ENCODE peak calls at places on chromosomes 16 and 17, in nine cellular contexts. V is PC-9, N is fibroblast of villous mesenchyme, K is HFF-Myc, G is IMR-90, Z is ascending aorta, E is coronary artery, R is BJ, I is Peyer's patch. C is an unnamed sample.

GRCh38 chr16:10878644-10879498 is 1.9 kb downstream of the CIITA start:
- DNase-seq in V (peak; percentile 47), N (peak; percentile 26), K (no peak), G (peak; percentile 19), Z (peak; percentile 74), E (no peak), R (no peak), I (peak; percentile 82), C (peak; percentile 47)

GRCh38 chr17:57468932-57469775 is 212.8 kb downstream of the MSI2 start:
- DNase-seq in V (no peak), N (no peak), K (no peak), G (no peak), Z (no peak), E (no peak), R (no peak), I (no peak), C (no peak)

GRCh38 chr17:82972836-82973372 is 106.5 kb upstream of the METRNL start:
- DNase-seq in V (no peak), N (no peak), K (no peak), G (no peak), Z (no peak), E (no peak), R (no peak), I (no peak), C (no peak)

GRCh38 chr17:77227461-77228223 is 86.9 kb downstream of the SEC14L1 start:
- DNase-seq in V (no peak), N (no peak), K (no peak), G (no peak), Z (no peak), E (no peak), R (no peak), I (no peak), C (no peak)

GRCh38 chr17:46738544-46738943 is 79.9 kb downstream of the WNT3 start:
- DNase-seq in V (peak; percentile 17), N (no peak), K (no peak), G (peak; percentile 42), Z (no peak), E (no peak), R (no peak), I (no peak), C (no peak)

GRCh38 chr17:2551493-2551892 is 39.8 kb upstream of the METTL16 start:
- DNase-seq in V (no peak), N (no peak), K (no peak), G (no peak), Z (no peak), E (no peak), R (no peak), I (no peak), C (no peak)

GRCh38 chr17:39607057-39607850 is 466 bp downstream of the NEUROD2 start:
- DNase-seq in V (no peak), N (no peak), K (no peak), G (no peak), Z (no peak), E (no peak), R (no peak), I (no peak), C (no peak)

GRCh38 chr17:8376302-8377067 is at the start of gene KRABD2:
- DNase-seq in V (peak; percentile 40), N (peak; percentile 88), K (peak; percentile 71), G (peak; percentile 79), Z (peak; percentile 92), E (peak; percentile 92), R (peak; percentile 34), I (peak; percentile 94), C (peak; percentile 81)

GRCh38 chr16:84739349-84740124 is 39.7 kb downstream of the USP10 start:
- DNase-seq in V (no peak), N (peak; percentile 96), K (no peak), G (peak; percentile 97), Z (no peak), E (no peak), R (peak; percentile 78), I (no peak), C (peak; percentile 90)

GRCh38 chr17:6170349-6170748 is 100.2 kb downstream of the WSCD1 start:
- DNase-seq in V (no peak), N (no peak), K (no peak), G (no peak), Z (no peak), E (no peak), R (no peak), I (no peak), C (no peak)

GRCh38 chr16:24696699-24697098 is 32.8 kb upstream of the TNRC6A start:
- DNase-seq in V (no peak), N (no peak), K (no peak), G (no peak), Z (no peak), E (no peak), R (no peak), I (no peak), C (no peak)

GRCh38 chr16:12027091-12027490 is 50.6 kb downstream of the SNX29 start:
- DNase-seq in V (peak; percentile 96), N (no peak), K (no peak), G (no peak), Z (no peak), E (no peak), R (no peak), I (no peak), C (no peak)

GRCh38 chr17:50865060-50865867 is 890 bp downstream of the TOB1 start:
- DNase-seq in V (peak; percentile 65), N (peak; percentile 57), K (no peak), G (peak; percentile 24), Z (peak; percentile 77), E (no peak), R (no peak), I (peak; percentile 73), C (peak; percentile 61)

GRCh38 chr17:2928294-2928890 is 132.2 kb downstream of the RAP1GAP2 start:
- DNase-seq in V (no peak), N (no peak), K (no peak), G (no peak), Z (no peak), E (no peak), R (no peak), I (no peak), C (no peak)

GRCh38 chr16:16025214-16025968 is 76.0 kb downstream of the ABCC1 start:
- DNase-seq in V (no peak), N (peak; percentile 76), K (no peak), G (peak; percentile 97), Z (peak; percentile 86), E (no peak), R (peak; percentile 58), I (peak; percentile 55), C (peak; percentile 91)

GRCh38 chr16:85206472-85207356 is 94.4 kb upstream of the CIBAR2 start:
- DNase-seq in V (no peak), N (peak; percentile 74), K (no peak), G (peak; percentile 48), Z (peak; percentile 82), E (no peak), R (no peak), I (peak; percentile 59), C (peak; percentile 34)

GRCh38 chr17:81858170-81858966 is 2.0 kb downstream of the P4HB start:
- DNase-seq in V (no peak), N (no peak), K (no peak), G (no peak), Z (no peak), E (no peak), R (no peak), I (no peak), C (no peak)

GRCh38 chr16:89350701-89351380 is 133.3 kb downstream of the ZNF778 start:
- DNase-seq in V (no peak), N (no peak), K (no peak), G (peak; percentile 63), Z (no peak), E (no peak), R (no peak), I (no peak), C (no peak)

GRCh38 chr16:67884-68789 is 4.3 kb downstream of the RHBDF1 start:
- DNase-seq in V (no peak), N (peak; percentile 69), K (no peak), G (peak; percentile 49), Z (no peak), E (no peak), R (no peak), I (no peak), C (peak; percentile 42)

DNA sequence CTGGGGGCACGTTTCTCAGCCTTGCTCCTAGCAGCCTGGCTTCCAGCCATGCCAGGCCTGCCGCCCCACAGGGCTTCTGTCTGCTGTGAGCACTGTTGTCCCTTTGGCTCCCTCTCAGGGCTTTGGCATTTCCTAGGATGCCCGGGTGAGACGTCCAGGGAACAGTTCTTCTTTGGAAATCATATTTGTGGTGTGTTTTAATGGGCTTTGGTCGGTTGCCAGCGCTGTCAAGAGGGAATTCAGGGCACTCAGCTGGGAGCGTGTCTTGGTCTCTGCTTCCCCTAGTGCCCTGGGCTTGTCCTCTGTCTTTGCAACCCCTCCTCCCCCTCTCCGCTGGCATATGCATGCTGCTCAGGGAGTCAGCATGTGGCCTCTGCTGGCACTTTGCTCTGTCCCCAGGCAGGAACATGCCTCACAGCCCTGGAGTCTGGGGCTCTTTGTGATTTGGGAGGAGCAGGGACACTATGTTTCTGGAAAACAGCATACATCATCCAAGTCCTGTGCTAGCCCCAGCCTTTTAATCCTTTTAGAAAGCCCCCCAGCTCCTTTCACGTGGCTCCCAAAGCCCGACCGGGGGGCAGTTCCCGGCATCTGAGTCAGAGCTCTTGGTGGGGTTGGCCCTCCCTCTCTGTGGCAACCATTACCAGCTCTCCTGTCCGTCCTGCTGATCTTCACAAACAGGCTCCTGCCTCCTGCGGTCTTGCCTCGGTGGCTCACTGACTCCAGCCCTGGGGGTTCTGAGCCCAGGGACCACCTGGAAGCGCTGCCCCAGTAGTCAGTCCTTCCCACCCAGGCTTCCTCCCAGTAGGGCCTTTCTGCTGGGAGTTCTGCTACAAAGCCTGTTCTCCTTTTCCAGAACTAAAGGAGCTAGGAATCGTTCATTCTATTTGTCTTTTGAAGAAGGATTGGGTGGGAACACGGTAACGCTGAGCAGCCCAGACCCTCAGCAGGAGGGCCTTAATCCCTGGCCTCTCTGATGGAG is 26.7 kb downstream of the SAP30BP start:
- DNase-seq in V (no peak), N (peak; percentile 90), K (peak; percentile 88), G (peak; percentile 56), Z (peak; percentile 71), E (peak; percentile 90), R (peak; percentile 93), I (no peak), C (peak; percentile 80)
- TF ChIP-seq CTCF in V (no peak), N (peak; percentile 23), K (peak; percentile 21), G (peak; percentile 15), Z (no peak), E (no peak), R (peak; percentile 47), I (no peak), C (peak; percentile 10)

GRCh38 chr17:48596735-48597491 is 3.3 kb upstream of the HOXB5 start:
- DNase-seq in V (no peak), N (no peak), K (no peak), G (peak; percentile 89), Z (no peak), E (no peak), R (no peak), I (peak; percentile 44), C (no peak)
- H3K4me3 ChIP-seq in V (no peak overlapping the region), N (peak overlapping the region; percentile 56), K (no peak overlapping the region), G (peak overlapping the region; percentile 78), Z (peak overlapping the region; percentile 81), E (peak overlapping the region; percentile 69), R (no peak overlapping the region), I (peak overlapping the region; percentile 50), C (no peak overlapping the region)

GRCh38 chr16:30850246-30850645 is 43.6 kb downstream of the BCL7C start:
- DNase-seq in V (peak; percentile 36), N (no peak), K (no peak), G (no peak), Z (no peak), E (no peak), R (no peak), I (no peak), C (no peak)
- TF ChIP-seq CTCF in V (no peak), N (no peak), K (no peak), G (no peak), Z (no peak), E (no peak), R (no peak), I (no peak), C (no peak)

GRCh38 chr16:35195864-35196216 is 1736.4 kb downstream of the TP53TG3F start:
- DNase-seq in V (no peak), N (no peak), K (no peak), G (no peak), Z (no peak), E (peak; percentile 47), R (no peak), I (no peak), C (no peak)
- H3K4me3 ChIP-seq in V (no peak overlapping the region), N (no peak overlapping the region), K (no peak overlapping the region), G (no peak overlapping the region), Z (no peak overlapping the region), E (no peak overlapping the region), R (no peak overlapping the region), I (no peak overlapping the region), C (no peak overlapping the region)